ENCODE peak calls at places on chromosome 10, in six cellular contexts. E is ascending aorta, T is dorsolateral prefrontal cortex, D is WERI-Rb-1, C is heart right ventricle, B is HL-60. R is an unnamed sample.
A peak's percentile ranks its signal among the peaks of the same experiment; 100 is the strongest.

GRCh38 chr10:4662576-4663161 is 163.3 kb upstream of the AKR1E2 start:
- DNase-seq in C (no peak), E (no peak), D (peak; percentile 5), B (no peak), T (no peak), R (no peak)

GRCh38 chr10:132433671-132434340 is 36.8 kb downstream of the PWWP2B start:
- DNase-seq in B (no peak), T (no peak), E (no peak), C (peak; percentile 6), D (no peak), R (no peak)

GRCh38 chr10:13847201-13847631 is 260.5 kb downstream of the PRPF18 start:
- DNase-seq in B (no peak), E (no peak), C (no peak), T (no peak), D (peak; percentile 19), R (no peak)

GRCh38 chr10:130050008-130050407 is 60.6 kb downstream of the C10orf143 start:
- DNase-seq in E (no peak), T (no peak), D (no peak), C (no peak), B (no peak), R (no peak)

GRCh38 chr10:58967551-58968418 is 208.7 kb upstream of the PHYHIPL start:
- DNase-seq in B (no peak), D (peak; percentile 20), T (peak; percentile 86), E (no peak), C (peak; percentile 30), R (no peak)

GRCh38 chr10:93437946-93438795 is 44.0 kb downstream of the MYOF start:
- DNase-seq in C (no peak), T (no peak), D (no peak), E (no peak), B (no peak), R (no peak)

GRCh38 chr10:132699411-132700167 is 86.4 kb downstream of the NKX6-2 start:
- DNase-seq in D (no peak), T (peak; percentile 32), B (no peak), E (no peak), C (peak; percentile 7), R (no peak)

GRCh38 chr10:63114031-63114814 is 18.9 kb upstream of the NRBF2 start:
- DNase-seq in C (peak; percentile 47), D (no peak), B (peak; percentile 79), T (no peak), E (peak; percentile 37), R (no peak)

GRCh38 chr10:62861507-62861906 is 45.3 kb upstream of the EGR2 start:
- DNase-seq in C (no peak), T (no peak), D (no peak), B (no peak), E (no peak), R (no peak)

GRCh38 chr10:23095966-23096813 is 811 bp downstream of the MSRB2 start:
- DNase-seq in T (no peak), C (peak; percentile 46), E (no peak), D (no peak), B (no peak), R (peak; percentile 2)

GRCh38 chr10:102229810-102230263 is 3.7 kb downstream of the ELOVL3 start:
- DNase-seq in B (peak; percentile 60), E (no peak), C (peak; percentile 85), D (peak; percentile 85), T (peak; percentile 69), R (peak; percentile 81)

GRCh38 chr10:62811159-62811875 is 4.8 kb downstream of the EGR2 start:
- DNase-seq in E (no peak), B (no peak), C (no peak), T (no peak), D (no peak), R (no peak)

GRCh38 chr10:119542357-119542989 is at the start of gene RGS10:
- DNase-seq in C (peak; percentile 82), B (peak; percentile 71), E (peak; percentile 49), T (no peak), D (peak; percentile 74), R (peak; percentile 87)

GRCh38 chr10:124449170-124450009 is 445 bp downstream of the NKX1-2 start:
- DNase-seq in C (no peak), B (no peak), T (no peak), D (no peak), E (no peak), R (no peak)

GRCh38 chr10:788796-789748 is 99.6 kb upstream of the DIP2C start:
- DNase-seq in D (no peak), E (no peak), T (peak; percentile 88), B (no peak), C (peak; percentile 68), R (no peak)

GRCh38 chr10:109306698-109307097 is 616.6 kb downstream of the XPNPEP1 start:
- DNase-seq in T (no peak), D (no peak), C (no peak), E (no peak), B (no peak), R (no peak)

GRCh38 chr10:100522945-100523344 is 3.3 kb upstream of the SEC31B start:
- DNase-seq in E (no peak), T (no peak), C (no peak), B (no peak), D (no peak), R (no peak)

GRCh38 chr10:5855979-5856700 is 33.6 kb downstream of the ANKRD16 start:
- DNase-seq in D (no peak), B (no peak), C (no peak), E (no peak), T (no peak), R (no peak)

GRCh38 chr10:123583639-123584418 is 82.3 kb upstream of the GPR26 start:
- DNase-seq in E (peak; percentile 77), C (peak; percentile 79), T (peak; percentile 80), B (no peak), D (peak; percentile 61), R (no peak)

GRCh38 chr10:80451132-80451531 is 3.0 kb upstream of the TSPAN14 start:
- DNase-seq in T (no peak), E (no peak), D (no peak), C (no peak), B (no peak), R (no peak)

GRCh38 chr10:80448204-80448603 is 5.9 kb upstream of the TSPAN14 start:
- DNase-seq in D (no peak), B (no peak), C (no peak), E (no peak), T (no peak), R (no peak)

GRCh38 chr10:80447618-80448190 is 6.4 kb upstream of the TSPAN14 start:
- DNase-seq in E (no peak), B (no peak), T (no peak), C (no peak), D (no peak), R (no peak)

GRCh38 chr10:80452069-80452468 is 2.0 kb upstream of the TSPAN14 start:
- DNase-seq in D (no peak), B (no peak), C (no peak), E (no peak), T (no peak), R (no peak)

GRCh38 chr10:80449545-80449944 is 4.6 kb upstream of the TSPAN14 start:
- DNase-seq in C (no peak), T (no peak), D (no peak), B (no peak), E (no peak), R (no peak)
- TF ChIP-seq CTCF in C (no peak), T (no peak), D (no peak), B (no peak), E (no peak), R (no peak)

GRCh38 chr10:71765176-71765906 is 8.0 kb downstream of the VSIR start:
- DNase-seq in B (peak; percentile 26), T (no peak), E (no peak), D (no peak), C (peak; percentile 70), R (no peak)

GRCh38 chr10:71765907-71766716 is 7.2 kb downstream of the VSIR start:
- DNase-seq in B (peak; percentile 8), E (no peak), C (peak; percentile 38), D (no peak), T (no peak), R (no peak)

GRCh38 chr10:71766717-71767419 is 6.5 kb downstream of the VSIR start:
- DNase-seq in T (no peak), E (no peak), C (peak; percentile 76), B (peak; percentile 18), D (no peak), R (no peak)

GRCh38 chr10:71769279-71769823 is 4.0 kb downstream of the VSIR start:
- DNase-seq in C (no peak), B (peak; percentile 26), T (no peak), D (no peak), E (no peak), R (no peak)

GRCh38 chr10:71767420-71768035 is 5.8 kb downstream of the VSIR start:
- DNase-seq in T (no peak), C (peak; percentile 89), E (no peak), B (peak; percentile 8), D (no peak), R (no peak)
- H3K27ac ChIP-seq in T (peak overlapping the region; percentile 93), C (peak overlapping the region; percentile 97), E (peak overlapping the region; percentile 98), B (no peak overlapping the region), D (no peak overlapping the region), R (peak overlapping the region; percentile 74)

DNA sequence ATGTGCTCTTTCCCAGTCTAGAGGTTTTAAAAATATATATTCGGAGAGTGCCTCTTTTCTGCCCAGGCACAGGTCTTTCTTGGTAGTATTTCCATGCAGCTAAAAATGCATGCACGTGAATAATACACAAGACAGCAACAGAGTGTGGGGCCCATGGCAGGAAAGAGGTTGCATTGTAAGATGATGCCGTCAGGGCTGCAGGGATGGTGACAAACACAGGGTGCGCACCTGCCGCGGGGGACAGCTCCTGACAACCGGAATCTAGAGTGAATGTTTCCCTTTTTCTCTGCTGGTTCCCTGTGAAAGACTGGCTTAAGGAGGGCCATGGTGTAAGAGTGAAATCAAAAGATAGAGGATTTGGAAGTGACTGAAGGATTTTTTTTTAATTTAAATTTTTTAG is 105.2 kb upstream of the BTBD16 start:
- DNase-seq in E (no peak), C (no peak), D (no peak), B (no peak), T (no peak), R (no peak)
- H3K27me3 ChIP-seq in E (no peaks in the 10 kb centered on the region), C (no peaks in the 10 kb centered on the region), D (no peaks in the 10 kb centered on the region), B (peaks cover 46% of the 10 kb centered on the region), T (no peaks in the 10 kb centered on the region), R (peaks cover 57% of the 10 kb centered on the region)

GRCh38 chr10:24215603-24216002 is 6.7 kb downstream of the KIAA1217 start:
- DNase-seq in E (no peak), C (no peak), D (no peak), B (no peak), T (no peak), R (no peak)

GRCh38 chr10:24223341-24223740 is 14.4 kb downstream of the KIAA1217 start:
- DNase-seq in T (no peak), E (no peak), C (no peak), B (no peak), D (no peak), R (no peak)

GRCh38 chr10:24215193-24215592 is 6.3 kb downstream of the KIAA1217 start:
- DNase-seq in C (no peak), E (no peak), T (no peak), D (no peak), B (no peak), R (no peak)

GRCh38 chr10:24223953-24224352 is 15.0 kb downstream of the KIAA1217 start:
- DNase-seq in D (no peak), T (no peak), E (no peak), B (no peak), C (no peak), R (no peak)

DNA sequence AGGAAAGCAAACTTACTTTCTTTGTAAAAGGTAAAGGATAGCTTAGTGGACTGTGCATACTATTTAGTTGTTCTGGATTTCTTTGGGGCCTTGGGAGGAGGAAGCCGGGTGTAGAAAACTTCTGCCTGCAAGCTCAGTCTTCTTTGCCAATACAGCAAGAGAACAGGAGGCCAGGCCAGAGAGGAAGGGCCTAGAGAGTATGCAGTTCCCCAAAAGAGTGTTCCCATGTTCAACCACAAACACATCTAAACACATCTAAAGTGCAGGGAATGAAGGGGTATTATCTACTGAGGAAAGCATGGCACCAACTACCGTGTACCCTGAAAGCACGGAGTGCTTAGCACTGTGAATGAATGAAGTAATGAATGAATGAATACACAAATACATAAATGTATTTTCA is 11.0 kb downstream of the KIAA1217 start:
- DNase-seq in D (no peak), E (no peak), T (no peak), C (no peak), B (no peak), R (no peak)
- TF ChIP-seq CTCF in D (no peak), E (no peak), T (no peak), C (no peak), B (no peak), R (no peak)